ENCODE peak calls at places on chromosome 2, in five cellular contexts. One of them, this sample, is unnamed.

GRCh38 chr2:104860141-104860790 is 6.4 kb downstream of the POU3F3 start:
- DNase-seq in brain microvascular endothelial cell: no peak
- DNase-seq in sigmoid colon: no peak
- DNase-seq in fibroblast of lung: no peak
- DNase-seq in tibial nerve: no peak
- DNase-seq in this sample: no peak

GRCh38 chr2:38959938-38960608 is 70.4 kb downstream of the ARHGEF33 start:
- DNase-seq in brain microvascular endothelial cell: peak
- DNase-seq in sigmoid colon: peak
- DNase-seq in fibroblast of lung: peak
- DNase-seq in tibial nerve: peak
- DNase-seq in this sample: no peak

GRCh38 chr2:215577356-215577755 is 141.5 kb upstream of the FN1 start:
- DNase-seq in brain microvascular endothelial cell: no peak
- DNase-seq in sigmoid colon: no peak
- DNase-seq in fibroblast of lung: peak
- DNase-seq in tibial nerve: no peak
- DNase-seq in this sample: no peak

GRCh38 chr2:100842241-100842922 is 22.4 kb downstream of the NPAS2 start:
- DNase-seq in brain microvascular endothelial cell: no peak
- DNase-seq in sigmoid colon: no peak
- DNase-seq in fibroblast of lung: no peak
- DNase-seq in tibial nerve: no peak
- DNase-seq in this sample: no peak

GRCh38 chr2:1790996-1791395 is 46.7 kb upstream of the PXDN start:
- DNase-seq in brain microvascular endothelial cell: no peak
- DNase-seq in sigmoid colon: no peak
- DNase-seq in fibroblast of lung: peak
- DNase-seq in tibial nerve: no peak
- DNase-seq in this sample: no peak

GRCh38 chr2:31028415-31028814 is 109.8 kb downstream of the GALNT14 start:
- DNase-seq in brain microvascular endothelial cell: no peak
- DNase-seq in sigmoid colon: no peak
- DNase-seq in fibroblast of lung: no peak
- DNase-seq in tibial nerve: no peak
- DNase-seq in this sample: no peak

GRCh38 chr2:178109813-178110212 is 2.4 kb upstream of the RBM45 start:
- DNase-seq in brain microvascular endothelial cell: no peak
- DNase-seq in sigmoid colon: no peak
- DNase-seq in fibroblast of lung: peak
- DNase-seq in tibial nerve: no peak
- DNase-seq in this sample: no peak

GRCh38 chr2:203340791-203341487 is 12.7 kb downstream of the ABI2 start:
- DNase-seq in brain microvascular endothelial cell: peak
- DNase-seq in sigmoid colon: no peak
- DNase-seq in fibroblast of lung: peak
- DNase-seq in tibial nerve: no peak
- DNase-seq in this sample: no peak

GRCh38 chr2:19736191-19736831 is 165.5 kb downstream of the TTC32 start:
- DNase-seq in brain microvascular endothelial cell: no peak
- DNase-seq in sigmoid colon: no peak
- DNase-seq in fibroblast of lung: peak
- DNase-seq in tibial nerve: peak
- DNase-seq in this sample: peak

GRCh38 chr2:43852196-43852730 is 13.5 kb downstream of the ABCG8 start:
- DNase-seq in brain microvascular endothelial cell: no peak
- DNase-seq in sigmoid colon: no peak
- DNase-seq in fibroblast of lung: no peak
- DNase-seq in tibial nerve: no peak
- DNase-seq in this sample: no peak

GRCh38 chr2:191566347-191566746 is 111.6 kb upstream of the NABP1 start:
- DNase-seq in brain microvascular endothelial cell: peak
- DNase-seq in sigmoid colon: no peak
- DNase-seq in fibroblast of lung: peak
- DNase-seq in tibial nerve: peak
- DNase-seq in this sample: no peak

GRCh38 chr2:239882781-239883180 is 142.4 kb downstream of the NDUFA10 start:
- DNase-seq in brain microvascular endothelial cell: no peak
- DNase-seq in sigmoid colon: no peak
- DNase-seq in fibroblast of lung: no peak
- DNase-seq in tibial nerve: no peak
- DNase-seq in this sample: peak

GRCh38 chr2:64482765-64483504 is 29.0 kb downstream of the LGALSL start:
- DNase-seq in brain microvascular endothelial cell: peak
- DNase-seq in sigmoid colon: no peak
- DNase-seq in fibroblast of lung: no peak
- DNase-seq in tibial nerve: no peak
- DNase-seq in this sample: no peak

GRCh38 chr2:197777823-197778407 is 7.2 kb downstream of the BOLL start:
- DNase-seq in brain microvascular endothelial cell: no peak
- DNase-seq in sigmoid colon: no peak
- DNase-seq in fibroblast of lung: peak
- DNase-seq in tibial nerve: no peak
- DNase-seq in this sample: no peak

GRCh38 chr2:137865954-137866540 is 98.2 kb upstream of the HNMT start:
- DNase-seq in brain microvascular endothelial cell: peak
- DNase-seq in sigmoid colon: no peak
- DNase-seq in fibroblast of lung: peak
- DNase-seq in tibial nerve: peak
- DNase-seq in this sample: no peak

GRCh38 chr2:20222769-20223344 is 2.1 kb downstream of the SDC1 start:
- DNase-seq in brain microvascular endothelial cell: no peak
- DNase-seq in sigmoid colon: no peak
- DNase-seq in fibroblast of lung: no peak
- DNase-seq in tibial nerve: no peak
- DNase-seq in this sample: no peak

GRCh38 chr2:231877533-231878456 is 48.4 kb downstream of the NPPC start:
- DNase-seq in brain microvascular endothelial cell: peak
- DNase-seq in sigmoid colon: no peak
- DNase-seq in fibroblast of lung: no peak
- DNase-seq in tibial nerve: no peak
- DNase-seq in this sample: no peak

GRCh38 chr2:147224070-147224469 is 620.8 kb upstream of the ACVR2A start:
- DNase-seq in brain microvascular endothelial cell: no peak
- DNase-seq in sigmoid colon: no peak
- DNase-seq in fibroblast of lung: no peak
- DNase-seq in tibial nerve: no peak
- DNase-seq in this sample: no peak

GRCh38 chr2:2877427-2877826 is 500.2 kb downstream of the EIPR1 start:
- DNase-seq in brain microvascular endothelial cell: no peak
- DNase-seq in sigmoid colon: no peak
- DNase-seq in fibroblast of lung: no peak
- DNase-seq in tibial nerve: no peak
- DNase-seq in this sample: peak

GRCh38 chr2:2875296-2875695 is 502.3 kb downstream of the EIPR1 start:
- DNase-seq in brain microvascular endothelial cell: no peak
- DNase-seq in sigmoid colon: no peak
- DNase-seq in fibroblast of lung: no peak
- DNase-seq in tibial nerve: no peak
- DNase-seq in this sample: peak

GRCh38 chr2:2875831-2876230 is 501.8 kb downstream of the EIPR1 start:
- DNase-seq in brain microvascular endothelial cell: no peak
- DNase-seq in sigmoid colon: no peak
- DNase-seq in fibroblast of lung: no peak
- DNase-seq in tibial nerve: no peak
- DNase-seq in this sample: peak

GRCh38 chr2:2874805-2875204 is 502.8 kb downstream of the EIPR1 start:
- DNase-seq in brain microvascular endothelial cell: no peak
- DNase-seq in sigmoid colon: no peak
- DNase-seq in fibroblast of lung: no peak
- DNase-seq in tibial nerve: no peak
- DNase-seq in this sample: no peak

GRCh38 chr2:2876350-2877042 is 501.1 kb downstream of the EIPR1 start:
- DNase-seq in brain microvascular endothelial cell: no peak
- DNase-seq in sigmoid colon: no peak
- DNase-seq in fibroblast of lung: no peak
- DNase-seq in tibial nerve: no peak
- DNase-seq in this sample: peak
- H3K27ac ChIP-seq in brain microvascular endothelial cell: no peak
- H3K27ac ChIP-seq in sigmoid colon: no peak
- H3K27ac ChIP-seq in fibroblast of lung: no peak
- H3K27ac ChIP-seq in tibial nerve: no peak
- H3K27ac ChIP-seq in this sample: no peak

GRCh38 chr2:26396734-26397298 is 4.9 kb upstream of the DRC1 start:
- DNase-seq in brain microvascular endothelial cell: no peak
- DNase-seq in sigmoid colon: no peak
- DNase-seq in fibroblast of lung: no peak
- DNase-seq in tibial nerve: no peak
- DNase-seq in this sample: no peak

GRCh38 chr2:26399781-26400376 is 1.8 kb upstream of the DRC1 start:
- DNase-seq in brain microvascular endothelial cell: no peak
- DNase-seq in sigmoid colon: no peak
- DNase-seq in fibroblast of lung: no peak
- DNase-seq in tibial nerve: no peak
- DNase-seq in this sample: no peak

GRCh38 chr2:26400723-26401122 is 997 bp upstream of the DRC1 start:
- DNase-seq in brain microvascular endothelial cell: no peak
- DNase-seq in sigmoid colon: no peak
- DNase-seq in fibroblast of lung: no peak
- DNase-seq in tibial nerve: no peak
- DNase-seq in this sample: no peak

GRCh38 chr2:26394694-26395093 is 7.0 kb upstream of the DRC1 start:
- DNase-seq in brain microvascular endothelial cell: no peak
- DNase-seq in sigmoid colon: no peak
- DNase-seq in fibroblast of lung: peak
- DNase-seq in tibial nerve: no peak
- DNase-seq in this sample: no peak

GRCh38 chr2:26395394-26395793 is 6.3 kb upstream of the DRC1 start:
- DNase-seq in brain microvascular endothelial cell: no peak
- DNase-seq in sigmoid colon: no peak
- DNase-seq in fibroblast of lung: no peak
- DNase-seq in tibial nerve: no peak
- DNase-seq in this sample: no peak
- TF ChIP-seq CTCF in brain microvascular endothelial cell: no peak
- TF ChIP-seq CTCF in sigmoid colon: no peak
- TF ChIP-seq CTCF in fibroblast of lung: no peak
- TF ChIP-seq CTCF in tibial nerve: no peak
- TF ChIP-seq CTCF in this sample: no peak

GRCh38 chr2:85584857-85585780 is 888 bp downstream of the VAMP5 start:
- DNase-seq in brain microvascular endothelial cell: no peak
- DNase-seq in sigmoid colon: peak
- DNase-seq in fibroblast of lung: peak
- DNase-seq in tibial nerve: no peak
- DNase-seq in this sample: no peak

GRCh38 chr2:85582467-85582866 is 1.8 kb upstream of the VAMP5 start:
- DNase-seq in brain microvascular endothelial cell: no peak
- DNase-seq in sigmoid colon: peak
- DNase-seq in fibroblast of lung: no peak
- DNase-seq in tibial nerve: no peak
- DNase-seq in this sample: no peak

GRCh38 chr2:85585781-85586105 is 1.5 kb downstream of the VAMP5 start:
- DNase-seq in brain microvascular endothelial cell: no peak
- DNase-seq in sigmoid colon: no peak
- DNase-seq in fibroblast of lung: peak
- DNase-seq in tibial nerve: no peak
- DNase-seq in this sample: no peak

GRCh38 chr2:85584354-85584856 is at the start of gene VAMP5:
- DNase-seq in brain microvascular endothelial cell: no peak
- DNase-seq in sigmoid colon: peak
- DNase-seq in fibroblast of lung: no peak
- DNase-seq in tibial nerve: no peak
- DNase-seq in this sample: no peak

DNA sequence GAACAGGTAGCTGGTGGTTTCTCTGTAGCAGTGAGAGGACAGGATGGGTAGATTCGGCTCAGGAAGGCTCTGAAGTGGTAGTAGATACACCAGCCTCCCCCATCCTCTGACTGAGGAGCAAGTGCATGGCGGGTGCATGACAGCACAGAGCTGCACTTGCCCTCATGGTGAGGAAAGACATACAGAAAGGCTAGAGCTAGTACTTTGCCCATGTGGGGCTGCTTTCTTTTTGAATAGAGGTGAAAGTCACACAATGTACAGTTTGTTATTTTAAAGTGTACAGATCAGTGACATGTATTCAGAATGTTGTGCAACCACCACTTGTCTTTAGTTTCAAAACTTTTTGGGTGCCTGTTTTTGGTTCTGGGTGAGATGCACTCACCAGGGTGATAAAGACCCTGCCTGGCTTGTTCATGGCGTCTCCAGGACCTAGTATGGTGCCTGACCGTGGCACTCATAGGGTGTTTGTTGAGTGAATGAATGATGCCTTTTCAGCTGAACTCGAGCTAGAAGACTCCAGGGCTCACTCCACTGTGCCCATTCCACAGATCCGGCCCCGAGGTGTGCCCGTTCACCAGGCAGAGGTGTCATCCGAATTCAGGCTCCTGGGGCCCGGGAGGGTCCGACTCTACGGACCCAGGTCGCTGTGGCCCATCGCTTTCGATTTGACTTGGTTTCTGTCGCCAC is 421 bp upstream of the VAMP5 start:
- DNase-seq in brain microvascular endothelial cell: no peak
- DNase-seq in sigmoid colon: peak
- DNase-seq in fibroblast of lung: peak
- DNase-seq in tibial nerve: no peak
- DNase-seq in this sample: no peak
- H3K27ac ChIP-seq in brain microvascular endothelial cell: no peak
- H3K27ac ChIP-seq in sigmoid colon: peak
- H3K27ac ChIP-seq in fibroblast of lung: peak
- H3K27ac ChIP-seq in tibial nerve: peak
- H3K27ac ChIP-seq in this sample: peak

DNA sequence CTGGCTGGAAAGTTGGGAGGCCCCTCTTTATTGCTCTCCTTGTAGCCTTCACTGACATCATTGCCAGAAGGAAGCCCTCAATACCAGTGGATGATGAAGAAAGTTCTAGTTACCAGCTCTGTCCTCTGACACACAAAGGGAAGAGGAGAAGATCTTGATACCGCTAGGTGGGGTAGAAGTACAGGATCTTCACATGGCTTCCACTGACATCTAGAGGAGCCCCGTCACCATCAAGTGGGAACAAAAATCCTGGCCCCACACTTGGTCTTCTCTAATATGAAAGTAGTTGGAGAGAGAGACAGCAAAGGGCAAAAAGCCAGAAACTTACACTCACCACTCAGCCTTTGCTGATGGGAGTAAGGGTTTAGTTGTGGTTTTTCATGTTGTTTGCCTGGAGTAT is 12.4 kb downstream of the XIRP2 start:
- DNase-seq in brain microvascular endothelial cell: peak
- DNase-seq in sigmoid colon: no peak
- DNase-seq in fibroblast of lung: peak
- DNase-seq in tibial nerve: no peak
- DNase-seq in this sample: no peak
- TF ChIP-seq CTCF in brain microvascular endothelial cell: peak
- TF ChIP-seq CTCF in sigmoid colon: no peak
- TF ChIP-seq CTCF in fibroblast of lung: no peak
- TF ChIP-seq CTCF in tibial nerve: no peak
- TF ChIP-seq CTCF in this sample: no peak

DNA sequence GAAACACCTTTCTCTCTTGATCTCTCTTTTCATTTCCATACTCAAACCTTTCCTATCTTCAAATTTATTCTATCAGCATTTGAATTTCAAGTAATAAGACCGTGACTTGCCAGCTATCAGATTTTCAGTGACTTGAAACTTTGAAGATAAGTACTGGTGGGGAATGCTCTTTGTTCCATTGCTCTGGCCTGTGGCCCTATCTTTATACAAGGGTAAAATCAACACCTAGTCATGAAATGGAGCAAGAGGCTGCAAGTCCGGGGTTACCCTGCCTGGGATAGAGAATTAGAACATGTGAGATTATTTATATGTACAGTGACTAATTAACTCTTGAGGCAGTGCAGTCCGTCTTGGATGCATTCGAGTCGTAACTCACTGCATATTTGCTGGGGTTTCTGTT is 105.9 kb upstream of the LYPD6 start:
- DNase-seq in brain microvascular endothelial cell: no peak
- DNase-seq in sigmoid colon: no peak
- DNase-seq in fibroblast of lung: no peak
- DNase-seq in tibial nerve: no peak
- DNase-seq in this sample: no peak
- H3K27ac ChIP-seq in brain microvascular endothelial cell: no peak
- H3K27ac ChIP-seq in sigmoid colon: no peak
- H3K27ac ChIP-seq in fibroblast of lung: no peak
- H3K27ac ChIP-seq in tibial nerve: no peak
- H3K27ac ChIP-seq in this sample: no peak

This sample was measured in coronary artery.